ENCODE peak calls at places on chromosomes 6 and 20, in eight cellular contexts. One of them, this sample, is unnamed.

GRCh38 chr20:60512436-60512835 is 554.2 kb downstream of the CDH26 start:
- DNase-seq in body of pancreas: no peak
- DNase-seq in transverse colon: no peak
- DNase-seq in testis: peak
- DNase-seq in psoas muscle: no peak
- DNase-seq in left ventricle myocardium inferior: no peak
- DNase-seq in CD8-positive, alpha-beta T cell: no peak
- DNase-seq in stomach: no peak
- DNase-seq in this sample: peak

GRCh38 chr6:158044525-158044888 is 62.8 kb downstream of the SYNJ2 start:
- DNase-seq in stomach: no peak
- DNase-seq in body of pancreas: no peak
- DNase-seq in CD8-positive, alpha-beta T cell: no peak
- DNase-seq in psoas muscle: no peak
- DNase-seq in transverse colon: no peak
- DNase-seq in left ventricle myocardium inferior: no peak
- DNase-seq in testis: no peak
- DNase-seq in this sample: no peak

GRCh38 chr6:166937716-166938115 is 18.6 kb downstream of the RNASET2 start:
- DNase-seq in psoas muscle: no peak
- DNase-seq in left ventricle myocardium inferior: no peak
- DNase-seq in testis: no peak
- DNase-seq in body of pancreas: no peak
- DNase-seq in stomach: no peak
- DNase-seq in transverse colon: no peak
- DNase-seq in CD8-positive, alpha-beta T cell: no peak
- DNase-seq in this sample: no peak

GRCh38 chr20:38658879-38659612 is 57.4 kb downstream of the ARHGAP40 start:
- DNase-seq in psoas muscle: no peak
- DNase-seq in CD8-positive, alpha-beta T cell: peak
- DNase-seq in body of pancreas: peak
- DNase-seq in transverse colon: no peak
- DNase-seq in testis: no peak
- DNase-seq in stomach: no peak
- DNase-seq in left ventricle myocardium inferior: no peak
- DNase-seq in this sample: peak

GRCh38 chr6:17907467-17908229 is 79.8 kb downstream of the KIF13A start:
- DNase-seq in body of pancreas: peak
- DNase-seq in psoas muscle: peak
- DNase-seq in testis: peak
- DNase-seq in stomach: peak
- DNase-seq in left ventricle myocardium inferior: peak
- DNase-seq in CD8-positive, alpha-beta T cell: no peak
- DNase-seq in transverse colon: peak
- DNase-seq in this sample: no peak

GRCh38 chr6:32081168-32081624 is 27.9 kb downstream of the TNXB start:
- DNase-seq in testis: peak
- DNase-seq in body of pancreas: peak
- DNase-seq in left ventricle myocardium inferior: peak
- DNase-seq in transverse colon: peak
- DNase-seq in stomach: no peak
- DNase-seq in psoas muscle: peak
- DNase-seq in CD8-positive, alpha-beta T cell: no peak
- DNase-seq in this sample: no peak

GRCh38 chr6:36590237-36590636 is 3.9 kb upstream of the SRSF3 start:
- DNase-seq in body of pancreas: no peak
- DNase-seq in testis: no peak
- DNase-seq in left ventricle myocardium inferior: no peak
- DNase-seq in CD8-positive, alpha-beta T cell: no peak
- DNase-seq in stomach: no peak
- DNase-seq in transverse colon: no peak
- DNase-seq in psoas muscle: no peak
- DNase-seq in this sample: no peak

GRCh38 chr6:134235937-134236751 is 81.8 kb downstream of the SGK1 start:
- DNase-seq in CD8-positive, alpha-beta T cell: no peak
- DNase-seq in testis: no peak
- DNase-seq in stomach: no peak
- DNase-seq in psoas muscle: no peak
- DNase-seq in body of pancreas: no peak
- DNase-seq in left ventricle myocardium inferior: no peak
- DNase-seq in transverse colon: no peak
- DNase-seq in this sample: no peak

GRCh38 chr6:139824864-139825263 is 450.4 kb upstream of the CITED2 start:
- DNase-seq in left ventricle myocardium inferior: no peak
- DNase-seq in transverse colon: no peak
- DNase-seq in psoas muscle: no peak
- DNase-seq in body of pancreas: no peak
- DNase-seq in testis: no peak
- DNase-seq in stomach: no peak
- DNase-seq in CD8-positive, alpha-beta T cell: no peak
- DNase-seq in this sample: no peak

GRCh38 chr6:121597654-121598053 is 162.2 kb downstream of the GJA1 start:
- DNase-seq in body of pancreas: no peak
- DNase-seq in left ventricle myocardium inferior: no peak
- DNase-seq in testis: no peak
- DNase-seq in stomach: no peak
- DNase-seq in transverse colon: no peak
- DNase-seq in CD8-positive, alpha-beta T cell: no peak
- DNase-seq in psoas muscle: no peak
- DNase-seq in this sample: no peak

GRCh38 chr20:37526238-37526838 is 1.3 kb downstream of the BLCAP start:
- DNase-seq in transverse colon: peak
- DNase-seq in stomach: no peak
- DNase-seq in body of pancreas: peak
- DNase-seq in left ventricle myocardium inferior: no peak
- DNase-seq in testis: peak
- DNase-seq in CD8-positive, alpha-beta T cell: no peak
- DNase-seq in psoas muscle: no peak
- DNase-seq in this sample: no peak

GRCh38 chr20:23966927-23967615 is 21.5 kb downstream of the GGTLC1 start:
- DNase-seq in transverse colon: no peak
- DNase-seq in body of pancreas: no peak
- DNase-seq in testis: no peak
- DNase-seq in CD8-positive, alpha-beta T cell: no peak
- DNase-seq in stomach: no peak
- DNase-seq in psoas muscle: no peak
- DNase-seq in left ventricle myocardium inferior: peak
- DNase-seq in this sample: no peak

GRCh38 chr6:85574932-85575598 is 18.6 kb downstream of the SNX14 start:
- DNase-seq in testis: no peak
- DNase-seq in stomach: no peak
- DNase-seq in left ventricle myocardium inferior: no peak
- DNase-seq in body of pancreas: no peak
- DNase-seq in CD8-positive, alpha-beta T cell: no peak
- DNase-seq in transverse colon: no peak
- DNase-seq in psoas muscle: no peak
- DNase-seq in this sample: no peak

GRCh38 chr20:22663528-22664025 is 79.2 kb upstream of the FOXA2 start:
- DNase-seq in CD8-positive, alpha-beta T cell: no peak
- DNase-seq in stomach: no peak
- DNase-seq in body of pancreas: no peak
- DNase-seq in testis: no peak
- DNase-seq in left ventricle myocardium inferior: no peak
- DNase-seq in psoas muscle: no peak
- DNase-seq in transverse colon: no peak
- DNase-seq in this sample: no peak

GRCh38 chr20:50379049-50379990 is 130.9 kb upstream of the PTPN1 start:
- DNase-seq in body of pancreas: peak
- DNase-seq in psoas muscle: peak
- DNase-seq in stomach: peak
- DNase-seq in testis: peak
- DNase-seq in left ventricle myocardium inferior: peak
- DNase-seq in transverse colon: peak
- DNase-seq in CD8-positive, alpha-beta T cell: no peak
- DNase-seq in this sample: peak

GRCh38 chr6:126117251-126117650 is 130.9 kb downstream of the TRMT11 start:
- DNase-seq in body of pancreas: no peak
- DNase-seq in stomach: no peak
- DNase-seq in left ventricle myocardium inferior: no peak
- DNase-seq in transverse colon: no peak
- DNase-seq in CD8-positive, alpha-beta T cell: no peak
- DNase-seq in psoas muscle: no peak
- DNase-seq in testis: no peak
- DNase-seq in this sample: no peak

GRCh38 chr6:15171026-15171425 is 74.8 kb upstream of the JARID2 start:
- DNase-seq in testis: peak
- DNase-seq in CD8-positive, alpha-beta T cell: no peak
- DNase-seq in body of pancreas: no peak
- DNase-seq in psoas muscle: no peak
- DNase-seq in stomach: no peak
- DNase-seq in left ventricle myocardium inferior: no peak
- DNase-seq in transverse colon: no peak
- DNase-seq in this sample: no peak

GRCh38 chr20:52768649-52769048 is 203.5 kb upstream of the TSHZ2 start:
- DNase-seq in stomach: no peak
- DNase-seq in testis: no peak
- DNase-seq in psoas muscle: no peak
- DNase-seq in body of pancreas: no peak
- DNase-seq in CD8-positive, alpha-beta T cell: no peak
- DNase-seq in transverse colon: no peak
- DNase-seq in left ventricle myocardium inferior: no peak
- DNase-seq in this sample: no peak

GRCh38 chr6:106767271-106767670 is 137.9 kb downstream of the QRSL1 start:
- DNase-seq in testis: no peak
- DNase-seq in left ventricle myocardium inferior: no peak
- DNase-seq in psoas muscle: no peak
- DNase-seq in stomach: no peak
- DNase-seq in transverse colon: no peak
- DNase-seq in CD8-positive, alpha-beta T cell: no peak
- DNase-seq in body of pancreas: no peak
- DNase-seq in this sample: no peak

GRCh38 chr6:118325220-118325860 is 222.8 kb upstream of the PLN start:
- DNase-seq in stomach: no peak
- DNase-seq in body of pancreas: no peak
- DNase-seq in psoas muscle: peak
- DNase-seq in CD8-positive, alpha-beta T cell: no peak
- DNase-seq in left ventricle myocardium inferior: peak
- DNase-seq in transverse colon: no peak
- DNase-seq in testis: no peak
- DNase-seq in this sample: no peak

GRCh38 chr20:62787329-62787728 is 8.9 kb upstream of the MRGBP start:
- DNase-seq in transverse colon: no peak
- DNase-seq in body of pancreas: no peak
- DNase-seq in testis: no peak
- DNase-seq in psoas muscle: no peak
- DNase-seq in stomach: no peak
- DNase-seq in left ventricle myocardium inferior: no peak
- DNase-seq in CD8-positive, alpha-beta T cell: no peak
- DNase-seq in this sample: no peak

GRCh38 chr20:45835230-45836224 is 1.9 kb downstream of the SNX21 start:
- DNase-seq in left ventricle myocardium inferior: peak
- DNase-seq in psoas muscle: peak
- DNase-seq in body of pancreas: no peak
- DNase-seq in CD8-positive, alpha-beta T cell: no peak
- DNase-seq in transverse colon: peak
- DNase-seq in stomach: no peak
- DNase-seq in testis: peak
- DNase-seq in this sample: no peak
- H3K27ac ChIP-seq in left ventricle myocardium inferior: peak
- H3K27ac ChIP-seq in psoas muscle: peak
- H3K27ac ChIP-seq in body of pancreas: no peak
- H3K27ac ChIP-seq in CD8-positive, alpha-beta T cell: no peak
- H3K27ac ChIP-seq in transverse colon: peak
- H3K27ac ChIP-seq in stomach: peak
- H3K27ac ChIP-seq in testis: no peak
- H3K27ac ChIP-seq in this sample: no peak

DNA sequence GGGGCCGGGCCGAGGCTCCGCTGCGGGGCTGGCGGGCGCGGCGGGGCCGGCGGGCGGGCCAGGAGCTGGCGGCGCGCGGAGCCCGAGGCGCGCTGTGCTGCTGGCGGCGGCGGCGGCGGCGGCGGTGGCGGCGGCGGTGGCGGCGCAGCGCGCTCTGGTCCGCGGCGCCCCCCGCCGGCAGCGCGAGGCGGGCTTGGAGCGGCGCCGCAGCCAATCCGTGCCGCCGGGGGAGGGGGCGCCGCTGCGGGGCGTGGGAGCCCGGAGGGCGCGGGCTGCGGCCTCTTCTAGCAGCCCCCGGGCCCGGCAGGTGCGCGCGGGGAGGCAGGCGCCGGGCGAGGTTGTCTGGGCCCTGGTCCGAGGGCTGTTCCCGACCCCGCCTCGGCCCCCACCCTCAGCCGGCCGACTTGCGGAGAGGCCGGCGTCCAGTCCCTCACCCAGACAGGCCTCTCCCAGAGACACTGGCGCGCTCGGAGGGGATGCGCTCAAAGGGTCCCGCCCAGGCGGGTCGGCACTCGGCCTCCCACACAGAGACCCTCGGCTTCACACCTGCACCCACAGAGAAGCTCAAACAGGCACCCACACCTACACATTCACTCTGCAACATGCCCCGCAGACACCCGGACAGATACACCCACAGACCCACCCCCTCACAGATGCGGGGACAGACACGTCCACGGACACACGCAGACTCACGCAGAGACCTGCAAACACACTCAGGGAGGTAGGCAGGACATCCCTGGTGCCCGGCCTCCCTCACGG is at the start of gene RIMS4:
- DNase-seq in testis: peak
- DNase-seq in body of pancreas: no peak
- DNase-seq in psoas muscle: no peak
- DNase-seq in stomach: no peak
- DNase-seq in CD8-positive, alpha-beta T cell: no peak
- DNase-seq in transverse colon: no peak
- DNase-seq in left ventricle myocardium inferior: no peak
- DNase-seq in this sample: no peak
- H3K27ac ChIP-seq in testis: peak
- H3K27ac ChIP-seq in body of pancreas: no peak
- H3K27ac ChIP-seq in psoas muscle: no peak
- H3K27ac ChIP-seq in stomach: no peak
- H3K27ac ChIP-seq in CD8-positive, alpha-beta T cell: no peak
- H3K27ac ChIP-seq in transverse colon: no peak
- H3K27ac ChIP-seq in left ventricle myocardium inferior: no peak
- H3K27ac ChIP-seq in this sample: no peak

GRCh38 chr20:42118001-42118400 is 499.8 kb upstream of the CHD6 start:
- DNase-seq in left ventricle myocardium inferior: no peak
- DNase-seq in testis: no peak
- DNase-seq in psoas muscle: no peak
- DNase-seq in stomach: no peak
- DNase-seq in transverse colon: no peak
- DNase-seq in body of pancreas: no peak
- DNase-seq in CD8-positive, alpha-beta T cell: no peak
- DNase-seq in this sample: no peak
- H3K27ac ChIP-seq in left ventricle myocardium inferior: no peak
- H3K27ac ChIP-seq in testis: no peak
- H3K27ac ChIP-seq in psoas muscle: no peak
- H3K27ac ChIP-seq in stomach: no peak
- H3K27ac ChIP-seq in transverse colon: no peak
- H3K27ac ChIP-seq in body of pancreas: no peak
- H3K27ac ChIP-seq in CD8-positive, alpha-beta T cell: no peak
- H3K27ac ChIP-seq in this sample: no peak

GRCh38 chr6:129006685-129007514 is 124.0 kb downstream of the LAMA2 start:
- DNase-seq in stomach: no peak
- DNase-seq in testis: no peak
- DNase-seq in psoas muscle: no peak
- DNase-seq in CD8-positive, alpha-beta T cell: no peak
- DNase-seq in transverse colon: no peak
- DNase-seq in body of pancreas: no peak
- DNase-seq in left ventricle myocardium inferior: no peak
- DNase-seq in this sample: no peak
- H3K27ac ChIP-seq in stomach: no peak
- H3K27ac ChIP-seq in testis: no peak
- H3K27ac ChIP-seq in psoas muscle: no peak
- H3K27ac ChIP-seq in CD8-positive, alpha-beta T cell: no peak
- H3K27ac ChIP-seq in transverse colon: no peak
- H3K27ac ChIP-seq in body of pancreas: no peak
- H3K27ac ChIP-seq in left ventricle myocardium inferior: peak
- H3K27ac ChIP-seq in this sample: no peak